ENCODE peak calls at places on chromosomes 4 and X, in seven cellular contexts. Z is Caco-2, C is A549, B is epithelial cell of proximal tubule, L is AG04450, Y is BJ, N is lower leg skin. F is an unnamed sample.

GRCh38 chrX:51336584-51336983 is 4.0 kb downstream of the NUDT10 start:
- DNase-seq in C (peak; percentile 47), L (no peak), Y (no peak), Z (peak; percentile 27), N (no peak), B (no peak), F (no peak)

GRCh38 chrX:40240844-40241243 is 143.1 kb upstream of the BCOR start:
- DNase-seq in Z (no peak), C (no peak), Y (no peak), B (no peak), L (no peak), N (no peak), F (no peak)

GRCh38 chr4:52750819-52751348 is 341 bp downstream of the ERVMER34-1 start:
- DNase-seq in C (peak; percentile 2), Y (no peak), N (no peak), L (no peak), B (no peak), Z (peak; percentile 53), F (no peak)

GRCh38 chr4:10033191-10033881 is 12.0 kb upstream of the SLC2A9 start:
- DNase-seq in C (no peak), B (no peak), Z (peak; percentile 17), N (no peak), Y (no peak), L (peak; percentile 10), F (no peak)

GRCh38 chr4:123819362-123820035 is 422.9 kb downstream of the SPRY1 start:
- DNase-seq in B (no peak), Z (no peak), C (no peak), N (no peak), Y (no peak), L (no peak), F (no peak)

GRCh38 chr4:4296283-4296846 is 6.3 kb downstream of the ZBTB49 start:
- DNase-seq in C (no peak), B (no peak), L (no peak), Z (no peak), N (no peak), Y (no peak), F (no peak)

GRCh38 chr4:62210521-62210920 is 1010.4 kb downstream of the ADGRL3 start:
- DNase-seq in Z (no peak), C (no peak), L (no peak), N (no peak), B (no peak), Y (no peak), F (peak; percentile 33)

GRCh38 chrX:109874548-109874947 is 128.4 kb upstream of the TMEM164 start:
- DNase-seq in L (no peak), Z (no peak), C (no peak), B (no peak), N (no peak), Y (no peak), F (no peak)

GRCh38 chr4:156654410-156654809 is 317.2 kb downstream of the PDGFC start:
- DNase-seq in Y (no peak), Z (no peak), N (no peak), C (no peak), B (no peak), L (no peak), F (peak; percentile 64)

GRCh38 chrX:53882331-53882730 is 161.9 kb downstream of the PHF8 start:
- DNase-seq in L (peak; percentile 18), C (peak; percentile 62), Z (peak; percentile 54), N (no peak), B (peak; percentile 49), Y (no peak), F (no peak)

GRCh38 chrX:4263005-4263404 is 549.6 kb upstream of the PRKX start:
- DNase-seq in N (no peak), C (peak; percentile 3), B (no peak), Z (no peak), L (no peak), Y (no peak), F (no peak)

GRCh38 chrX:45771114-45771513 is 570.4 kb upstream of the DIPK2B start:
- DNase-seq in C (peak; percentile 82), B (no peak), L (peak; percentile 75), Z (peak; percentile 53), Y (peak; percentile 82), N (no peak), F (peak; percentile 62)

GRCh38 chr4:32624943-32625603 is 1904.9 kb downstream of the PCDH7 start:
- DNase-seq in L (no peak), B (peak; percentile 43), N (no peak), C (no peak), Y (no peak), Z (no peak), F (no peak)

GRCh38 chr4:42412251-42412650 is 15.0 kb downstream of the SHISA3 start:
- DNase-seq in N (no peak), B (peak; percentile 64), C (no peak), L (peak; percentile 47), Y (peak; percentile 53), Z (no peak), F (peak; percentile 78)

GRCh38 chr4:2462218-2462991 is 6.5 kb upstream of the RNF4 start:
- DNase-seq in B (no peak), C (peak; percentile 65), Z (no peak), Y (no peak), L (peak; percentile 27), N (no peak), F (peak; percentile 29)

GRCh38 chrX:136767104-136767941 is 13.4 kb downstream of the ARHGEF6 start:
- DNase-seq in Y (no peak), N (peak; percentile 31), L (no peak), B (no peak), C (peak; percentile 36), Z (no peak), F (peak; percentile 12)

GRCh38 chr4:128757712-128758111 is 51.8 kb upstream of the JADE1 start:
- DNase-seq in Z (no peak), L (no peak), C (no peak), Y (no peak), B (no peak), N (peak; percentile 24), F (no peak)
- H3K4me3 ChIP-seq in Z (no peak overlapping the region), L (no peak overlapping the region), C (no peak overlapping the region), Y (no peak overlapping the region), B (no peak overlapping the region), N (no peak overlapping the region), F (no peak overlapping the region)

GRCh38 chr4:163166041-163166579 is 580 bp downstream of the NAF1 start:
- DNase-seq in L (no peak), Y (no peak), C (peak; percentile 52), Z (peak; percentile 50), B (no peak), N (peak; percentile 21), F (no peak)

GRCh38 chr4:163164110-163164509 is 2.6 kb downstream of the NAF1 start:
- DNase-seq in Y (no peak), C (no peak), L (no peak), B (no peak), Z (no peak), N (no peak), F (no peak)

GRCh38 chr4:163164591-163164990 is 2.1 kb downstream of the NAF1 start:
- DNase-seq in L (no peak), Y (no peak), B (peak; percentile 64), Z (no peak), C (no peak), N (no peak), F (no peak)

GRCh38 chr4:163165217-163166017 is 1.3 kb downstream of the NAF1 start:
- DNase-seq in N (no peak), C (no peak), Z (no peak), B (no peak), L (no peak), Y (no peak), F (no peak)

DNA sequence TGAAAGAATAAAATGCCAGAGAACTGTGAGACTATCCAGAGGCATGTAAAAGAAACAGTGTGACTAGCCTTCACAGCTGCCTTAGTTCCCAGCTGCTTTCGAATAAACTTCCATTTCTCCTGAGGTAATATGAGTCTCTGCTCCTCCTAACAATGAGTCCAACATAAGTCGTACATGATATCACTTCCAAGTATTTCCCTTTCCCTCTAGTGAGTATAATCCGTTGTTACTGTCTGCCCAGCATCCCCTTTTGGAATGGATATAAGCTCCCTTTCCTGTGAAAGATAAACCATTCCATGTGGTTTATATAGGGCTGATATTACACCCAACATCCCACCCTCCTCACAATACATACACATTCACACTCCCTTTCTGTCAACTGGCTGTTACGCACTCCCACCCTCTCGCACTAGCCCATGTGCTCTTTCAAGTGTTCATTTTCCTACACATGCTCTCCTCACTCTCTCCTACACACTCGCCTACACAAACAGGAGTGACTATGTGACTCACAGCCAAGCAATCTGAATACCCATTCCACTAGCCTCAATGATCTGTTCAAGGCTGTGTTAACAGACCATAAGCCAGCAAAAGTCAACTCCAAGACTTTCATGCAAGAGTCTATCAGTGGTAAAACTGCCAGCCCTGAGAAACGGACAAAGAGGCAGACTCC is 5.0 kb downstream of the NAF1 start:
- DNase-seq in Z (no peak), L (peak; percentile 76), Y (peak; percentile 12), N (no peak), C (no peak), B (peak; percentile 40), F (no peak)
- H3K4me3 ChIP-seq in Z (no peak overlapping the region), L (peak overlapping the region; percentile 43), Y (no peak overlapping the region), N (no peak overlapping the region), C (no peak overlapping the region), B (no peak overlapping the region), F (no peak overlapping the region)

GRCh38 chrX:13669246-13669689 is 16.3 kb downstream of the TCEANC start:
- DNase-seq in L (peak; percentile 92), B (peak; percentile 90), C (peak; percentile 87), N (peak; percentile 63), Y (peak; percentile 90), Z (peak; percentile 86), F (peak; percentile 95)
- H3K4me3 ChIP-seq in L (no peak overlapping the region), B (no peak overlapping the region), C (peak overlapping the region; percentile 13), N (no peak overlapping the region), Y (no peak overlapping the region), Z (no peak overlapping the region), F (no peak overlapping the region)

DNA sequence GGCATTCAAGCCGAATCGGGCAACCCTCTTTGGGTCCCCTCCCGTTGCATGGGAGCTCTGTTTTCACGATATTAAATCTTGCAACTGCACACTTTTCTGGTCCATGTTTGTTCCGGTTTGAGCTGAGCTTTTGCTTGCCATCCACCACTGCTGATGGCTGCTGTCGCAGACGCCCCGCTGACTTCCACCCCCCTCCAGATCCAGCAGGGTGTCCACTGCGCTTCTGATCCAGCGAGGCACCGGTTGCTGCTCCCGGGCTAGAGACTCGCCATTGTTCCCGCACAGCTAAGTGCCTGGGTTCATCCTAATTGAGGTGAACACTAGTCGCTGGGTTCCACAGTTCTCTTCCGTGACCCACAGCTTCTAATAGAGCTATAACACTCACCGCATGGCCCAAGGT is 13.3 kb downstream of the ACOX3 start:
- DNase-seq in L (no peak), Z (no peak), C (no peak), B (no peak), Y (no peak), N (no peak), F (no peak)
- H3K4me3 ChIP-seq in L (peak overlapping the region; percentile 78), Z (peak overlapping the region; percentile 60), C (peak overlapping the region; percentile 83), B (peak overlapping the region; percentile 83), Y (peak overlapping the region; percentile 96), N (no peak overlapping the region), F (peak overlapping the region; percentile 75)

GRCh38 chr4:112514449-112515277 is 1.3 kb downstream of the NEUROG2 start:
- DNase-seq in B (no peak), Z (no peak), N (no peak), L (no peak), C (peak; percentile 21), Y (no peak), F (no peak)

GRCh38 chr4:112516401-112517066 is 554 bp upstream of the NEUROG2 start:
- DNase-seq in L (no peak), C (no peak), N (no peak), B (no peak), Y (no peak), Z (no peak), F (no peak)

GRCh38 chr4:112515278-112516075 is 503 bp downstream of the NEUROG2 start:
- DNase-seq in C (peak; percentile 27), L (no peak), Y (no peak), N (no peak), B (no peak), Z (no peak), F (no peak)

GRCh38 chr4:112516076-112516385 is at the start of gene NEUROG2:
- DNase-seq in N (no peak), L (no peak), Y (no peak), C (no peak), B (no peak), Z (no peak), F (no peak)

GRCh38 chr4:112514079-112514448 is 1.9 kb downstream of the NEUROG2 start:
- DNase-seq in L (no peak), Y (no peak), N (no peak), C (no peak), B (no peak), Z (no peak), F (no peak)
- H3K4me3 ChIP-seq in L (no peak overlapping the region), Y (no peak overlapping the region), N (no peak overlapping the region), C (peak overlapping the region; percentile 59), B (no peak overlapping the region), Z (no peak overlapping the region), F (no peak overlapping the region)